ENCODE peak calls at places on chromosomes 3 and 15, in six cellular contexts. H, R, U, J, L and V are unnamed samples.
A peak's percentile ranks its signal among the peaks of the same experiment; 100 is the strongest.

GRCh38 chr3:110526732-110527727 is 544.6 kb upstream of the NECTIN3 start:
- DNase-seq in H (peak; percentile 12), R (no peak), U (no peak), J (peak; percentile 65), L (no peak), V (no peak)

GRCh38 chr3:195550723-195551122 is 7.6 kb upstream of the PPP1R2 start:
- DNase-seq in H (no peak), R (no peak), U (no peak), J (no peak), L (no peak), V (no peak)

GRCh38 chr15:66405605-66406004 is 18.9 kb downstream of the MAP2K1 start:
- DNase-seq in H (no peak), R (no peak), U (no peak), J (no peak), L (no peak), V (no peak)

GRCh38 chr15:39623550-39623931 is 42.7 kb downstream of the THBS1 start:
- DNase-seq in H (no peak), R (no peak), U (no peak), J (no peak), L (no peak), V (no peak)

GRCh38 chr3:188796122-188796631 is 375.6 kb upstream of the TPRG1 start:
- DNase-seq in H (no peak), R (no peak), U (no peak), J (no peak), L (no peak), V (no peak)

GRCh38 chr3:189353988-189354735 is 182.4 kb downstream of the TPRG1 start:
- DNase-seq in H (peak; percentile 10), R (no peak), U (no peak), J (no peak), L (no peak), V (no peak)

GRCh38 chr3:114758828-114759709 is 388.0 kb downstream of the ZBTB20 start:
- DNase-seq in H (no peak), R (no peak), U (no peak), J (no peak), L (no peak), V (no peak)

GRCh38 chr15:30922469-30923311 is 19.0 kb downstream of the FAN1 start:
- DNase-seq in H (no peak), R (no peak), U (no peak), J (no peak), L (no peak), V (no peak)

GRCh38 chr15:90478981-90479481 is 50.7 kb upstream of the CRTC3 start:
- DNase-seq in H (no peak), R (peak; percentile 87), U (no peak), J (no peak), L (no peak), V (no peak)

GRCh38 chr3:177144922-177145321 is 52.4 kb downstream of the TBL1XR1 start:
- DNase-seq in H (no peak), R (peak; percentile 41), U (no peak), J (no peak), L (no peak), V (no peak)

GRCh38 chr3:75262661-75263060 is 401.5 kb upstream of the FRG2C start:
- DNase-seq in H (no peak), R (no peak), U (no peak), J (no peak), L (no peak), V (no peak)

GRCh38 chr15:44082558-44083151 is 112.4 kb downstream of the FRMD5 start:
- DNase-seq in H (no peak), R (no peak), U (no peak), J (no peak), L (no peak), V (no peak)

GRCh38 chr15:59741274-59741906 is 52.3 kb upstream of the BNIP2 start:
- DNase-seq in H (peak; percentile 20), R (peak; percentile 72), U (no peak), J (no peak), L (no peak), V (peak; percentile 75)

GRCh38 chr3:23809294-23809693 is 3.5 kb downstream of the UBE2E1 start:
- DNase-seq in H (no peak), R (no peak), U (no peak), J (no peak), L (no peak), V (no peak)

GRCh38 chr3:136929984-136930671 is 27.7 kb upstream of the IL20RB start:
- DNase-seq in H (no peak), R (no peak), U (no peak), J (no peak), L (peak; percentile 70), V (no peak)

GRCh38 chr15:31606942-31607497 is 280.4 kb downstream of the KLF13 start:
- DNase-seq in H (no peak), R (no peak), U (no peak), J (no peak), L (no peak), V (no peak)

GRCh38 chr3:59243476-59243875 is 193.7 kb upstream of the CFAP20DC start:
- DNase-seq in H (no peak), R (no peak), U (no peak), J (no peak), L (no peak), V (no peak)

GRCh38 chr3:54424283-54424682 is 301.9 kb downstream of the CACNA2D3 start:
- DNase-seq in H (no peak), R (no peak), U (no peak), J (no peak), L (no peak), V (no peak)

GRCh38 chr15:100042558-100042957 is 299.2 kb downstream of the ADAMTS17 start:
- DNase-seq in H (no peak), R (no peak), U (peak; percentile 12), J (no peak), L (no peak), V (no peak)

GRCh38 chr3:184696643-184697042 is 15.2 kb downstream of the MAGEF1 start:
- DNase-seq in H (no peak), R (no peak), U (no peak), J (no peak), L (no peak), V (no peak)

GRCh38 chr3:86937306-86937791 is 53.6 kb downstream of the VGLL3 start:
- DNase-seq in H (no peak), R (no peak), U (no peak), J (peak; percentile 76), L (peak; percentile 69), V (no peak)

GRCh38 chr3:186979837-186980236 is 49.5 kb downstream of the ST6GAL1 start:
- DNase-seq in H (no peak), R (no peak), U (no peak), J (no peak), L (no peak), V (no peak)

GRCh38 chr3:49484471-49484870 is 14.4 kb downstream of the DAG1 start:
- DNase-seq in H (no peak), R (no peak), U (no peak), J (no peak), L (no peak), V (no peak)

GRCh38 chr3:9750556-9751411 is 1.0 kb downstream of the OGG1 start:
- DNase-seq in H (no peak), R (no peak), U (no peak), J (no peak), L (no peak), V (no peak)

GRCh38 chr3:58236527-58237237 is 910 bp upstream of the ABHD6 start:
- DNase-seq in H (peak; percentile 34), R (no peak), U (no peak), J (no peak), L (no peak), V (no peak)

GRCh38 chr3:46935168-46935858 is 41.2 kb downstream of the CCDC12 start:
- DNase-seq in H (peak; percentile 84), R (no peak), U (peak; percentile 43), J (peak; percentile 86), L (peak; percentile 97), V (peak; percentile 24)

GRCh38 chr3:150242220-150242938 is 165.7 kb upstream of the TSC22D2 start:
- DNase-seq in H (no peak), R (no peak), U (no peak), J (no peak), L (no peak), V (no peak)

GRCh38 chr15:68413363-68414255 is 18.4 kb downstream of the ITGA11 start:
- DNase-seq in H (no peak), R (no peak), U (no peak), J (peak; percentile 51), L (peak; percentile 68), V (no peak)

DNA sequence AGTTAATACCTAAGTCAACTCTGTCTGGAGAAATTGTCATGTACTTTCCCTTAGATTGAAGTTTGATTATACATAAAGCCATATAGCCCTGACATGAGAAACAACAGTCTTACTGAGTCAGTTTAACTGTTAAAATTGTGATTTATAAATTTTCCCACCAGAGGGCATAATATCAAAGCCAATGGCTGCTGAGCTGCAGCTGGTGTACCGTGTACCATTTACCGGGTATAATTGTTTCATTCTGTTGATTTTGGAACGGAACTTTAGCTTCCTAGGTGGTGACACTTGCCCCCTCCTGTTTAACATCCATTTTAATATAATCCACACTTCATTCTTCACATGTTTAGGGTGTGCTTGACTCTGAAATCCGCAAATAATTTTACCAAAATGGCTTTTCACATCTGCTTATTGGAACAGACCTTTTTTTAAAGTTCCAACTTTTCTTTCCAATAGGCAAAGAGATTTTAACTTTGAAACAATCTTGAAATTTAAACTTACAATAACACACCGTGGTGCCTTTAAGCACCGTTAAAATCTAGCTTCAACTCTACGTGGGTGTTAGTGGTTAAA is 72.8 kb downstream of the SLC9A9 start:
- DNase-seq in H (peak; percentile 32), R (peak; percentile 14), U (peak; percentile 22), J (no peak), L (no peak), V (no peak)
- H3K4me3 ChIP-seq in H (no peak overlapping the region), R (no peak overlapping the region), U (no peak overlapping the region), J (no peak overlapping the region), L (no peak overlapping the region), V (no peak overlapping the region)

GRCh38 chr15:96521386-96521785 is 190.9 kb downstream of the NR2F2 start:
- DNase-seq in H (no peak), R (no peak), U (no peak), J (no peak), L (no peak), V (no peak)

GRCh38 chr15:96514607-96515285 is 184.2 kb downstream of the NR2F2 start:
- DNase-seq in H (no peak), R (peak; percentile 69), U (no peak), J (no peak), L (no peak), V (no peak)

GRCh38 chr15:96515391-96515790 is 184.9 kb downstream of the NR2F2 start:
- DNase-seq in H (no peak), R (no peak), U (no peak), J (no peak), L (no peak), V (no peak)
- TF ChIP-seq CTCF in H (no peak), R (no peak), U (no peak), J (no peak), L (no peak), V (no peak)

DNA sequence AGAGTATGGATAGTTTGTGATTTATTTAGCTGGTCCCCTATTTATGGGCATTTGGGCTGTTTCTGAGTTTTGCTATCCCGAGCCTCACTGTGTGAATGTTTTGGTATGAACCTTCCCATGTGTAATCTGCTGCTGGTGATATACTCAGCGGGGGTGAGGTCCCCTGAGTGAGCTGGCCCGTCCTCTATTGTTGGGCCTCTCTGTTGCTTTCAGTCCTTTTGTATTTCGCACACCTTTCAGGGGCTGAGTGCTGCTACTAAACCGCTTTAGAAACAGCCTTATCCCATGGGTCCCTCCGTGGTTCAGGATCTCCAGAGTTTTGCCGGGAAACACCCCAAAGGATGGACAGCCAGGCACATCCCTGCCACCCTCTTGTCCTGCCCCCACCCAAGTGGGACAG is 94.5 kb downstream of the WNT7A start:
- DNase-seq in H (no peak), R (no peak), U (no peak), J (no peak), L (no peak), V (no peak)
- H3K4me3 ChIP-seq in H (no peak overlapping the region), R (no peak overlapping the region), U (no peak overlapping the region), J (no peak overlapping the region), L (no peak overlapping the region), V (no peak overlapping the region)

GRCh38 chr15:51782357-51782896 is 31.0 kb downstream of the TMOD2 start:
- DNase-seq in H (peak; percentile 26), R (no peak), U (no peak), J (no peak), L (no peak), V (no peak)
- TF ChIP-seq CTCF in H (peak; percentile 51), R (peak; percentile 38), U (peak; percentile 48), J (peak; percentile 83), L (no peak), V (peak; percentile 56)